ENCODE peak calls at places on chromosomes 6 and 20, in six cellular contexts. One of them, this sample, is unnamed.

GRCh38 chr6:158782432-158783166 is 36.6 kb downstream of the EZR start:
- DNase-seq in fibroblast of lung: no peak
- DNase-seq in right atrium auricular region: no peak
- DNase-seq in fibroblast of pulmonary artery: no peak
- DNase-seq in foreskin fibroblast: no peak
- DNase-seq in fibroblast of mammary gland: no peak
- DNase-seq in this sample: no peak

GRCh38 chr6:24273471-24273870 is 84.4 kb downstream of the DCDC2 start:
- DNase-seq in foreskin fibroblast: peak; percentile 4
- DNase-seq in fibroblast of lung: peak; percentile 12
- DNase-seq in right atrium auricular region: no peak
- DNase-seq in fibroblast of pulmonary artery: no peak
- DNase-seq in fibroblast of mammary gland: peak; percentile 65
- DNase-seq in this sample: no peak

GRCh38 chr6:144286503-144287393 is 1.6 kb downstream of the UTRN start:
- DNase-seq in fibroblast of pulmonary artery: peak; percentile 92
- DNase-seq in right atrium auricular region: peak; percentile 80
- DNase-seq in fibroblast of lung: peak; percentile 84
- DNase-seq in foreskin fibroblast: peak; percentile 93
- DNase-seq in fibroblast of mammary gland: peak; percentile 93
- DNase-seq in this sample: peak; percentile 93

GRCh38 chr6:14784596-14785360 is 461.1 kb upstream of the JARID2 start:
- DNase-seq in right atrium auricular region: no peak
- DNase-seq in foreskin fibroblast: no peak
- DNase-seq in fibroblast of lung: no peak
- DNase-seq in fibroblast of mammary gland: no peak
- DNase-seq in fibroblast of pulmonary artery: no peak
- DNase-seq in this sample: no peak

GRCh38 chr20:23032679-23033078 is 2.4 kb upstream of the SSTR4 start:
- DNase-seq in fibroblast of pulmonary artery: no peak
- DNase-seq in fibroblast of mammary gland: no peak
- DNase-seq in foreskin fibroblast: no peak
- DNase-seq in right atrium auricular region: no peak
- DNase-seq in fibroblast of lung: no peak
- DNase-seq in this sample: no peak

GRCh38 chr6:159681104-159681503 is 11.9 kb downstream of the SOD2 start:
- DNase-seq in fibroblast of pulmonary artery: no peak
- DNase-seq in fibroblast of mammary gland: no peak
- DNase-seq in right atrium auricular region: no peak
- DNase-seq in fibroblast of lung: no peak
- DNase-seq in foreskin fibroblast: no peak
- DNase-seq in this sample: no peak

GRCh38 chr6:41577865-41578713 is 31.9 kb downstream of the FOXP4 start:
- DNase-seq in fibroblast of pulmonary artery: peak; percentile 37
- DNase-seq in fibroblast of lung: peak; percentile 57
- DNase-seq in fibroblast of mammary gland: peak; percentile 51
- DNase-seq in right atrium auricular region: no peak
- DNase-seq in foreskin fibroblast: no peak
- DNase-seq in this sample: peak; percentile 36

GRCh38 chr20:53177687-53178086 is 205.5 kb downstream of the TSHZ2 start:
- DNase-seq in foreskin fibroblast: no peak
- DNase-seq in fibroblast of pulmonary artery: no peak
- DNase-seq in fibroblast of mammary gland: no peak
- DNase-seq in fibroblast of lung: no peak
- DNase-seq in right atrium auricular region: no peak
- DNase-seq in this sample: no peak

GRCh38 chr20:41218466-41218865 is 81.1 kb downstream of the PLCG1 start:
- DNase-seq in right atrium auricular region: no peak
- DNase-seq in fibroblast of lung: no peak
- DNase-seq in fibroblast of mammary gland: peak; percentile 86
- DNase-seq in foreskin fibroblast: peak; percentile 76
- DNase-seq in fibroblast of pulmonary artery: peak; percentile 76
- DNase-seq in this sample: peak; percentile 56

GRCh38 chr20:53763707-53764415 is 170.2 kb upstream of the ZNF217 start:
- DNase-seq in right atrium auricular region: no peak
- DNase-seq in fibroblast of mammary gland: peak; percentile 55
- DNase-seq in fibroblast of pulmonary artery: peak; percentile 60
- DNase-seq in foreskin fibroblast: no peak
- DNase-seq in fibroblast of lung: peak; percentile 52
- DNase-seq in this sample: peak; percentile 61

GRCh38 chr6:145815351-145815772 is 767 bp upstream of the FBXO30 start:
- DNase-seq in fibroblast of mammary gland: peak; percentile 20
- DNase-seq in fibroblast of lung: peak; percentile 21
- DNase-seq in fibroblast of pulmonary artery: no peak
- DNase-seq in foreskin fibroblast: no peak
- DNase-seq in right atrium auricular region: no peak
- DNase-seq in this sample: peak; percentile 30

GRCh38 chr20:43667341-43668132 is 623 bp downstream of the MYBL2 start:
- DNase-seq in fibroblast of pulmonary artery: no peak
- DNase-seq in fibroblast of lung: no peak
- DNase-seq in fibroblast of mammary gland: peak; percentile 25
- DNase-seq in foreskin fibroblast: no peak
- DNase-seq in right atrium auricular region: no peak
- DNase-seq in this sample: no peak

GRCh38 chr6:11535801-11536230 is 1.7 kb upstream of the TMEM170B start:
- DNase-seq in right atrium auricular region: no peak
- DNase-seq in foreskin fibroblast: no peak
- DNase-seq in fibroblast of pulmonary artery: peak; percentile 70
- DNase-seq in fibroblast of mammary gland: peak; percentile 52
- DNase-seq in fibroblast of lung: peak; percentile 39
- DNase-seq in this sample: peak; percentile 46

GRCh38 chr6:169791721-169792131 is 40.3 kb downstream of the ERMARD start:
- DNase-seq in fibroblast of mammary gland: no peak
- DNase-seq in foreskin fibroblast: no peak
- DNase-seq in fibroblast of pulmonary artery: no peak
- DNase-seq in fibroblast of lung: no peak
- DNase-seq in right atrium auricular region: no peak
- DNase-seq in this sample: no peak

GRCh38 chr20:10357974-10358373 is 76.0 kb downstream of the MKKS start:
- DNase-seq in fibroblast of pulmonary artery: peak; percentile 29
- DNase-seq in foreskin fibroblast: no peak
- DNase-seq in fibroblast of lung: peak; percentile 62
- DNase-seq in fibroblast of mammary gland: peak; percentile 44
- DNase-seq in right atrium auricular region: no peak
- DNase-seq in this sample: peak; percentile 41

GRCh38 chr6:136566007-136566487 is 15.8 kb upstream of the MAP7 start:
- DNase-seq in fibroblast of mammary gland: no peak
- DNase-seq in right atrium auricular region: no peak
- DNase-seq in fibroblast of pulmonary artery: no peak
- DNase-seq in fibroblast of lung: no peak
- DNase-seq in foreskin fibroblast: no peak
- DNase-seq in this sample: no peak

GRCh38 chr6:16414205-16414604 is 175.8 kb downstream of the GMPR start:
- DNase-seq in fibroblast of lung: no peak
- DNase-seq in fibroblast of mammary gland: no peak
- DNase-seq in fibroblast of pulmonary artery: no peak
- DNase-seq in foreskin fibroblast: no peak
- DNase-seq in right atrium auricular region: no peak
- DNase-seq in this sample: peak; percentile 38

GRCh38 chr6:34745277-34746103 is 11.8 kb upstream of the SNRPC start:
- DNase-seq in fibroblast of pulmonary artery: peak; percentile 51
- DNase-seq in fibroblast of mammary gland: no peak
- DNase-seq in fibroblast of lung: no peak
- DNase-seq in right atrium auricular region: no peak
- DNase-seq in foreskin fibroblast: no peak
- DNase-seq in this sample: peak; percentile 26

GRCh38 chr6:14804444-14805210 is 441.2 kb upstream of the JARID2 start:
- DNase-seq in foreskin fibroblast: peak; percentile 67
- DNase-seq in fibroblast of pulmonary artery: peak; percentile 93
- DNase-seq in fibroblast of mammary gland: peak; percentile 87
- DNase-seq in fibroblast of lung: peak; percentile 89
- DNase-seq in right atrium auricular region: peak; percentile 83
- DNase-seq in this sample: peak; percentile 95

GRCh38 chr6:50259903-50260302 is 210.2 kb upstream of the DEFB112 start:
- DNase-seq in fibroblast of pulmonary artery: no peak
- DNase-seq in fibroblast of lung: no peak
- DNase-seq in foreskin fibroblast: no peak
- DNase-seq in right atrium auricular region: no peak
- DNase-seq in fibroblast of mammary gland: no peak
- DNase-seq in this sample: no peak
- H3K4me3 ChIP-seq in fibroblast of pulmonary artery: no peak overlapping the region
- H3K4me3 ChIP-seq in fibroblast of lung: no peak overlapping the region
- H3K4me3 ChIP-seq in foreskin fibroblast: no peak overlapping the region
- H3K4me3 ChIP-seq in right atrium auricular region: no peak overlapping the region
- H3K4me3 ChIP-seq in fibroblast of mammary gland: no peak overlapping the region
- H3K4me3 ChIP-seq in this sample: no peak overlapping the region

DNA sequence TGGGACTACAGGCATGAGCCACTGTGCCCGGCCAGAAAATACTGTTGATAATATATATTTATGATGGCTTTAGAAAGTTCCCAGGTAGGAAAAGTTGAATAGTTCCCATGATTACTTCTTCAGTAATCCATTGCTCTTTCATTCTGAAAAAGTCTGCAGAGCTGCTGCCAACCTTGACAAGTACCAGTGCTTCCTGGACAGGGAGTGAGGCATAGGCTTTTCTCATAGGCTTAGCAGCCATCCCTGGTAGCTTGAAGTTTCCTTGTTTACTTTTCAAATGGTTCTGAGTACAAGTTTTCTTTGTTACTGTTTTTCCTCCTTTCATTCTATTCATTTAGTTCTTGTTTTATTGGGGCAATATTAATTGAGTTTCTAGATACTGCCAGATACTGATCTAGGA is 7.8 kb downstream of the RWDD1 start:
- DNase-seq in fibroblast of pulmonary artery: peak; percentile 28
- DNase-seq in fibroblast of mammary gland: no peak
- DNase-seq in right atrium auricular region: no peak
- DNase-seq in foreskin fibroblast: no peak
- DNase-seq in fibroblast of lung: no peak
- DNase-seq in this sample: no peak
- TF ChIP-seq CTCF in fibroblast of pulmonary artery: no peak
- TF ChIP-seq CTCF in fibroblast of mammary gland: no peak
- TF ChIP-seq CTCF in right atrium auricular region: no peak
- TF ChIP-seq CTCF in foreskin fibroblast: no peak
- TF ChIP-seq CTCF in fibroblast of lung: no peak
- TF ChIP-seq CTCF in this sample: no peak

GRCh38 chr6:85754894-85755293 is 112.2 kb upstream of the SYNCRIP start:
- DNase-seq in fibroblast of mammary gland: no peak
- DNase-seq in fibroblast of pulmonary artery: no peak
- DNase-seq in foreskin fibroblast: no peak
- DNase-seq in fibroblast of lung: no peak
- DNase-seq in right atrium auricular region: no peak
- DNase-seq in this sample: no peak
- H3K4me3 ChIP-seq in fibroblast of mammary gland: no peak overlapping the region
- H3K4me3 ChIP-seq in fibroblast of pulmonary artery: no peak overlapping the region
- H3K4me3 ChIP-seq in foreskin fibroblast: no peak overlapping the region
- H3K4me3 ChIP-seq in fibroblast of lung: no peak overlapping the region
- H3K4me3 ChIP-seq in right atrium auricular region: no peak overlapping the region
- H3K4me3 ChIP-seq in this sample: no peak overlapping the region

GRCh38 chr6:42819803-42820508 is 38.1 kb downstream of the BICRAL start:
- DNase-seq in fibroblast of pulmonary artery: peak; percentile 51
- DNase-seq in foreskin fibroblast: no peak
- DNase-seq in fibroblast of mammary gland: peak; percentile 30
- DNase-seq in fibroblast of lung: peak; percentile 23
- DNase-seq in right atrium auricular region: no peak
- DNase-seq in this sample: peak; percentile 41
- TF ChIP-seq CTCF in fibroblast of pulmonary artery: peak; percentile 35
- TF ChIP-seq CTCF in foreskin fibroblast: peak; percentile 12
- TF ChIP-seq CTCF in fibroblast of mammary gland: peak; percentile 33
- TF ChIP-seq CTCF in fibroblast of lung: peak; percentile 42
- TF ChIP-seq CTCF in right atrium auricular region: no peak
- TF ChIP-seq CTCF in this sample: peak; percentile 25

DNA sequence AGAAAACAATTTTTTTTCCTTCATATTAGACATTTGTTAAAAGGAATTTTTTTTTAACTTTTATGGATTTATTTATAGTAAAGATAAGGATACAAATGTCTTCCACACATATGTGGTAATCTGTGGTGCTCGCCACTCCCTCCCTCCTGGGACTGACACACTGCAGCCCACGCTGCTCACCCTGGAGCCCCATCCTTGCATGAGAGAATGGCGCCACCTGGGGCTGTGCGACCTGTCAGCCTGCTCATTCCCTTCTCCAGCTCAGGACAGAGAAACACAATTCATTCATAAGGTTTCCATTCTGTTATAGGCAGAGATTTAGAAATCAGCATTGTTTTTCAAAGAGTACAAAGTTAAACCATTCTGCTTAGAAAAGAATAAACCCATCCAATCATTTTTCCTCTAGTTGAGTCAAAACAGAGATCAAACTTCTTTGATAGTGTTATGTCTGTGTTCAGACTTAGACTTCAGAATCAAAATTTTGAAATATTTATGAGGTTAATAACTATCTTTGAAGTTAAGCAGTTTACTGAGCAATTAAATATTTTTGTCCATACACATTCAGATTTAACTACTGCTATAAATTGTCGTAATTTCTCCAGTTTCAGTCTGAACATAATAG is 42.8 kb upstream of the DYNLRB1 start:
- DNase-seq in fibroblast of mammary gland: peak; percentile 66
- DNase-seq in fibroblast of pulmonary artery: peak; percentile 62
- DNase-seq in right atrium auricular region: no peak
- DNase-seq in fibroblast of lung: peak; percentile 57
- DNase-seq in foreskin fibroblast: peak; percentile 55
- DNase-seq in this sample: peak; percentile 66
- H3K4me3 ChIP-seq in fibroblast of mammary gland: no peak overlapping the region
- H3K4me3 ChIP-seq in fibroblast of pulmonary artery: no peak overlapping the region
- H3K4me3 ChIP-seq in right atrium auricular region: no peak overlapping the region
- H3K4me3 ChIP-seq in fibroblast of lung: no peak overlapping the region
- H3K4me3 ChIP-seq in foreskin fibroblast: no peak overlapping the region
- H3K4me3 ChIP-seq in this sample: no peak overlapping the region

This sample was measured in cardiac fibroblast.